ENCODE peak calls at places on chromosomes 2 and 18, in four cellular contexts. I is K562, Q is GM12878, M is A549. Z is an unnamed sample.

GRCh38 chr18:28115149-28115550 is 61.8 kb downstream of the CDH2 start:
- DNase-seq in M (no peak), Q (no peak), I (no peak), Z (peak; percentile 43)

GRCh38 chr2:61938511-61938910 is 33.0 kb downstream of the COMMD1 start:
- DNase-seq in M (no peak), I (no peak), Q (no peak), Z (no peak)

GRCh38 chr2:27730980-27731691 is 40.4 kb upstream of the MRPL33 start:
- DNase-seq in I (no peak), Q (no peak), M (no peak), Z (no peak)

GRCh38 chr2:47274054-47274779 is 119.1 kb upstream of the STPG4 start:
- DNase-seq in Q (no peak), I (no peak), M (no peak), Z (no peak)

GRCh38 chr2:121014876-121015275 is 270.1 kb downstream of the TFCP2L1 start:
- DNase-seq in Q (no peak), I (no peak), M (no peak), Z (peak; percentile 16)

GRCh38 chr2:217103752-217104540 is 244.1 kb upstream of the TNP1 start:
- DNase-seq in I (no peak), Q (no peak), M (no peak), Z (no peak)

GRCh38 chr2:150350500-150350899 is 137.0 kb downstream of the RND3 start:
- DNase-seq in M (no peak), I (no peak), Q (no peak), Z (no peak)

GRCh38 chr2:117815946-117816345 is 1.5 kb downstream of the DDX18 start:
- DNase-seq in Q (no peak), M (no peak), I (no peak), Z (no peak)

GRCh38 chr2:146004470-146004869 is 1484.6 kb upstream of the ZEB2 start:
- DNase-seq in M (no peak), Q (no peak), I (no peak), Z (no peak)

GRCh38 chr2:40213071-40213470 is 238.8 kb downstream of the SLC8A1 start:
- DNase-seq in M (no peak), Q (no peak), I (no peak), Z (no peak)

GRCh38 chr18:71682591-71682990 is 861.6 kb downstream of the CBLN2 start:
- DNase-seq in I (no peak), M (no peak), Q (no peak), Z (peak; percentile 17)

GRCh38 chr2:236949089-236949935 is 136.4 kb upstream of the COPS8 start:
- DNase-seq in M (no peak), Q (no peak), I (no peak), Z (no peak)

GRCh38 chr2:197209742-197210408 is 100.7 kb downstream of the ANKRD44 start:
- DNase-seq in Q (peak; percentile 76), M (no peak), I (peak; percentile 12), Z (no peak)

GRCh38 chr18:457120-457519 is 43.4 kb downstream of the COLEC12 start:
- DNase-seq in Q (no peak), M (no peak), I (no peak), Z (no peak)

GRCh38 chr2:177143444-177143843 is 69.2 kb upstream of the HNRNPA3 start:
- DNase-seq in M (no peak), I (no peak), Q (no peak), Z (no peak)

GRCh38 chr2:222052934-222053367 is 245.8 kb downstream of the PAX3 start:
- DNase-seq in Q (no peak), I (no peak), M (no peak), Z (no peak)
- TF ChIP-seq POLR2AphosphoS2 in Q (no peak), I (no peak), M (no peak), Z (no peak)

DNA sequence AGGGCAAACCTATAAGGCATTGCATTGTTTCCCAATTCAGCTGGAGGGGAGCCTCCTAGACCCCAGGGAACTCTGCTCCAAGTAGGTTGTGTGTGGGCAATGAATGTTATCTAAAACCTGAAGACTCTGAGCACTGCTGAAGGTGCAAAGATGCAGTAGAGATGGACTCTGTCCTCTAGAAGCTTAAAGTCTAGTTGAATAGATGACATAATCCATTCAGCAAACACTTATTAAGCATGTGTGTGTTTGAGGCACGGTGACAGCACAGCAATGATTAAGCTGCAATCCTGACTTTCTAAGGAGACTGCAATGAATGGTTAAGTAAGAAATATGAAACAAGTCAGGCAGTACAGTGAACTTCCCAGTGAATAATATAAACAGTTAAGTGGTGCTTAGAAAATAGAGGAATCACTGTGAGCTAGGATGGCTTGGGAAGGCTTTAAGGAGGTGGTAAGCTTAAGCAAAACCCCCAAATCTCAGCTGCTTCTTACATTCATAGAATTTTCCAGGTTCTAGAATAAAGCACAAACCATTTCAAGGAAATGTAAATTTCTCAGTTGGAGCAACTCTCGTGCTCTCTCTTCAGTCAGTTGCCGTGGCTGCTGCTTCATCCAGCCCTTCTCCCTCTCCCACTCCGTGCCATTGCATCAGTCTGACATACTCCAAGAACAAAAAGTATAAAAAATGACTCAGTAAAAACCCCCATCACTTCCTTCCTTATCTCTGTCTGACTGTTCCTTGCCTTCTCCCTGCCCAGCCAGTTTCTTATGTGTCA is 19.1 kb downstream of the MXD1 start:
- DNase-seq in M (peak; percentile 60), Q (no peak), I (peak; percentile 46), Z (peak; percentile 85)
- TF ChIP-seq POLR2AphosphoS2 in M (no peak), Q (no peak), I (no peak), Z (no peak)

GRCh38 chr2:98768765-98769476 is 38.0 kb upstream of the MGAT4A start:
- DNase-seq in Q (no peak), I (no peak), M (no peak), Z (peak; percentile 88)

GRCh38 chr2:98771771-98772521 is 41.0 kb upstream of the MGAT4A start:
- DNase-seq in Q (no peak), M (no peak), I (no peak), Z (no peak)

GRCh38 chr2:98772531-98772930 is 41.6 kb upstream of the MGAT4A start:
- DNase-seq in M (no peak), Q (no peak), I (no peak), Z (no peak)

GRCh38 chr2:98771264-98771663 is 40.3 kb upstream of the MGAT4A start:
- DNase-seq in I (no peak), Q (no peak), M (no peak), Z (no peak)

DNA sequence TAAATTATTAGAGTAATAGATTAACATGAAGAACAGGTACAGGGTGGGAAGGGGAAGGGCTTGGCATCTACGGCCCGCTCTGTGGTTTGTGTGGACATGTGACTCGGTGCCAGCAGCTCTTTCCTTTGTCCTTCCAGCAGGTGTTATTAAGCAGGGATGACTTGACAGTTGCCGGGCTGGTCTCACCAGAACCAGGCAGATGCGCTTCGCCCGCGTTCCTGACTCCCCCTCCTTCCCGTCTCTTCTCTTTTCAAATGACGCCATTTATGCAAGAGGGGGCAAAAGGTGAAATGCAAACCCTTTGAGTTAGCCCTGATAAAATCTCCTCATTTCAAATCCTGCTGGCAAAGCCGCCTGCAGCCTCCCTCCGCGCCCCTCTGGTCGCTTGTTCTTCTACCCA is 38.9 kb upstream of the MGAT4A start:
- DNase-seq in Q (no peak), M (no peak), I (no peak), Z (peak; percentile 40)
- TF ChIP-seq POLR2AphosphoS2 in Q (no peak), M (no peak), I (no peak), Z (no peak)

GRCh38 chr2:38076710-38077430 is 919 bp upstream of the CYP1B1 start:
- DNase-seq in M (peak; percentile 78), I (peak; percentile 20), Q (no peak), Z (no peak)
- TF ChIP-seq POLR2AphosphoS2 in M (no peak), I (no peak), Q (no peak), Z (no peak)

Z was measured in HepG2.